ENCODE peak calls at places on chromosomes 13 and 19, in nine cellular contexts. K is stomach, F is HCT116, X is transverse colon, J is endothelial cell of umbilical vein, C is suprapubic skin, Z is K562, R is breast epithelium, V is GM23338. U is an unnamed sample.

GRCh38 chr13:43934273-43934672 is 54.6 kb downstream of the LACC1 start:
- DNase-seq in K (no peak), F (no peak), X (no peak), J (no peak), C (no peak), Z (no peak), R (no peak), V (no peak), U (no peak)

GRCh38 chr19:39996218-39996810 is 546 bp upstream of the ZNF546 start:
- DNase-seq in K (no peak), F (peak), X (peak), J (no peak), C (no peak), Z (peak), R (no peak), V (no peak), U (no peak)

GRCh38 chr13:44061876-44062275 is 182.2 kb downstream of the LACC1 start:
- DNase-seq in K (no peak), F (no peak), X (no peak), J (no peak), C (no peak), Z (no peak), R (no peak), V (no peak), U (no peak)

GRCh38 chr13:34435338-34435737 is 506.7 kb upstream of the NBEA start:
- DNase-seq in K (no peak), F (peak), X (no peak), J (peak), C (no peak), Z (no peak), R (no peak), V (no peak), U (no peak)

GRCh38 chr13:110916671-110917142 is 1.8 kb upstream of the ANKRD10 start:
- DNase-seq in K (no peak), F (no peak), X (no peak), J (no peak), C (no peak), Z (no peak), R (peak), V (no peak), U (no peak)

GRCh38 chr13:102038787-102039186 is 363.1 kb downstream of the FGF14 start:
- DNase-seq in K (no peak), F (no peak), X (no peak), J (no peak), C (no peak), Z (no peak), R (no peak), V (no peak), U (no peak)

GRCh38 chr19:17329061-17329767 is 5.4 kb downstream of the ANO8 start:
- DNase-seq in K (no peak), F (no peak), X (no peak), J (no peak), C (no peak), Z (no peak), R (no peak), V (peak), U (no peak)

GRCh38 chr13:83937579-83937978 is 55.3 kb upstream of the SLITRK1 start:
- DNase-seq in K (no peak), F (no peak), X (no peak), J (no peak), C (no peak), Z (no peak), R (no peak), V (no peak), U (no peak)

GRCh38 chr19:1912760-1913505 is 7.7 kb downstream of the ADAT3 start:
- DNase-seq in K (no peak), F (no peak), X (no peak), J (no peak), C (no peak), Z (no peak), R (no peak), V (no peak), U (no peak)

GRCh38 chr13:42707003-42707402 is 74.4 kb upstream of the FAM216B start:
- DNase-seq in K (no peak), F (no peak), X (no peak), J (no peak), C (no peak), Z (no peak), R (no peak), V (no peak), U (no peak)

GRCh38 chr19:1468274-1469199 is 10.5 kb downstream of the C19orf25 start:
- DNase-seq in K (no peak), F (no peak), X (no peak), J (no peak), C (no peak), Z (no peak), R (no peak), V (no peak), U (no peak)

GRCh38 chr19:46412034-46412982 is 1.1 kb downstream of the CCDC8 start:
- DNase-seq in K (no peak), F (no peak), X (no peak), J (no peak), C (no peak), Z (peak), R (no peak), V (no peak), U (no peak)

GRCh38 chr13:34967851-34968562 is 25.9 kb downstream of the NBEA start:
- DNase-seq in K (no peak), F (no peak), X (no peak), J (peak), C (no peak), Z (no peak), R (no peak), V (no peak), U (no peak)

GRCh38 chr19:54415901-54416621 is 797 bp downstream of the TTYH1 start:
- DNase-seq in K (no peak), F (no peak), X (no peak), J (no peak), C (no peak), Z (no peak), R (no peak), V (no peak), U (no peak)

GRCh38 chr19:19185853-19186728 is 5.9 kb downstream of the BORCS8 start:
- DNase-seq in K (peak), F (peak), X (peak), J (peak), C (no peak), Z (peak), R (no peak), V (peak), U (no peak)

GRCh38 chr13:110305001-110305400 is 2.0 kb downstream of the COL4A1 start:
- DNase-seq in K (no peak), F (no peak), X (no peak), J (no peak), C (no peak), Z (no peak), R (no peak), V (no peak), U (no peak)

GRCh38 chr13:41668130-41668757 is 210.9 kb downstream of the RGCC start:
- DNase-seq in K (peak), F (peak), X (peak), J (peak), C (no peak), Z (peak), R (peak), V (peak), U (peak)

GRCh38 chr13:89136678-89137077 is 1465.5 kb downstream of the SLITRK5 start:
- DNase-seq in K (no peak), F (no peak), X (no peak), J (no peak), C (no peak), Z (no peak), R (no peak), V (no peak), U (no peak)

GRCh38 chr19:41997121-41997850 is 3.3 kb upstream of the ATP1A3 start:
- DNase-seq in K (peak), F (no peak), X (peak), J (no peak), C (no peak), Z (peak), R (no peak), V (peak), U (peak)

GRCh38 chr13:106052200-106052767 is 483.2 kb downstream of the EFNB2 start:
- DNase-seq in K (no peak), F (no peak), X (no peak), J (no peak), C (no peak), Z (no peak), R (no peak), V (peak), U (no peak)

GRCh38 chr13:48853381-48854102 is 122.2 kb upstream of the FNDC3A start:
- DNase-seq in K (no peak), F (no peak), X (no peak), J (peak), C (no peak), Z (no peak), R (no peak), V (no peak), U (no peak)

GRCh38 chr19:44777715-44778347 is at the start of gene CBLC:
- DNase-seq in K (peak), F (peak), X (peak), J (no peak), C (no peak), Z (peak), R (peak), V (peak), U (peak)

GRCh38 chr13:93670858-93671257 is 444.3 kb downstream of the GPC6 start:
- DNase-seq in K (no peak), F (no peak), X (no peak), J (no peak), C (no peak), Z (no peak), R (no peak), V (no peak), U (no peak)

GRCh38 chr13:82747948-82748347 is 1134.3 kb downstream of the SLITRK1 start:
- DNase-seq in K (no peak), F (no peak), X (no peak), J (no peak), C (no peak), Z (no peak), R (no peak), V (no peak), U (no peak)

GRCh38 chr13:93002071-93002470 is 224.5 kb upstream of the GPC6 start:
- DNase-seq in K (no peak), F (no peak), X (no peak), J (no peak), C (no peak), Z (no peak), R (no peak), V (no peak), U (no peak)

GRCh38 chr19:11377756-11378155 is 3.3 kb downstream of the SWSAP1 start:
- DNase-seq in K (no peak), F (no peak), X (no peak), J (no peak), C (no peak), Z (no peak), R (no peak), V (no peak), U (no peak)

GRCh38 chr13:101649490-101650126 is 197.1 kb downstream of the ITGBL1 start:
- DNase-seq in K (no peak), F (no peak), X (no peak), J (no peak), C (no peak), Z (no peak), R (no peak), V (no peak), U (no peak)

GRCh38 chr19:33273065-33273736 is 29.1 kb downstream of the CEBPA start:
- DNase-seq in K (no peak), F (no peak), X (no peak), J (no peak), C (no peak), Z (no peak), R (no peak), V (no peak), U (no peak)

GRCh38 chr13:26837102-26837501 is 76.5 kb upstream of the GPR12 start:
- DNase-seq in K (no peak), F (no peak), X (no peak), J (no peak), C (no peak), Z (no peak), R (no peak), V (no peak), U (no peak)

GRCh38 chr13:44969858-44970484 is 19.3 kb downstream of the NUFIP1 start:
- DNase-seq in K (no peak), F (peak), X (no peak), J (peak), C (no peak), Z (no peak), R (no peak), V (peak), U (peak)

GRCh38 chr13:27200413-27201066 is 28.9 kb upstream of the USP12 start:
- DNase-seq in K (no peak), F (no peak), X (no peak), J (no peak), C (no peak), Z (no peak), R (no peak), V (no peak), U (no peak)

GRCh38 chr13:42970824-42971669 is 21.0 kb downstream of the EPSTI1 start:
- DNase-seq in K (peak), F (peak), X (peak), J (peak), C (no peak), Z (peak), R (no peak), V (peak), U (no peak)

GRCh38 chr13:71864094-71864980 is 2.7 kb downstream of the DACH1 start:
- DNase-seq in K (no peak), F (no peak), X (peak), J (peak), C (peak), Z (no peak), R (peak), V (peak), U (peak)

GRCh38 chr19:3107658-3108057 is 13.5 kb downstream of the GNA11 start:
- DNase-seq in K (no peak), F (no peak), X (no peak), J (no peak), C (no peak), Z (no peak), R (no peak), V (no peak), U (no peak)

GRCh38 chr19:3110126-3110825 is 16.1 kb downstream of the GNA11 start:
- DNase-seq in K (no peak), F (no peak), X (no peak), J (no peak), C (no peak), Z (no peak), R (no peak), V (no peak), U (no peak)

GRCh38 chr19:3106509-3107141 is 12.5 kb downstream of the GNA11 start:
- DNase-seq in K (no peak), F (no peak), X (no peak), J (no peak), C (no peak), Z (no peak), R (no peak), V (no peak), U (no peak)

GRCh38 chr19:3109491-3109890 is 15.3 kb downstream of the GNA11 start:
- DNase-seq in K (no peak), F (no peak), X (no peak), J (no peak), C (no peak), Z (no peak), R (no peak), V (no peak), U (no peak)

GRCh38 chr19:3108775-3109174 is 14.6 kb downstream of the GNA11 start:
- DNase-seq in K (peak), F (no peak), X (peak), J (peak), C (no peak), Z (peak), R (no peak), V (peak), U (peak)
- TF ChIP-seq CTCF in K (peak), F (peak), X (peak), J (peak), C (peak), Z (peak), R (peak), V (peak), U (peak)

DNA sequence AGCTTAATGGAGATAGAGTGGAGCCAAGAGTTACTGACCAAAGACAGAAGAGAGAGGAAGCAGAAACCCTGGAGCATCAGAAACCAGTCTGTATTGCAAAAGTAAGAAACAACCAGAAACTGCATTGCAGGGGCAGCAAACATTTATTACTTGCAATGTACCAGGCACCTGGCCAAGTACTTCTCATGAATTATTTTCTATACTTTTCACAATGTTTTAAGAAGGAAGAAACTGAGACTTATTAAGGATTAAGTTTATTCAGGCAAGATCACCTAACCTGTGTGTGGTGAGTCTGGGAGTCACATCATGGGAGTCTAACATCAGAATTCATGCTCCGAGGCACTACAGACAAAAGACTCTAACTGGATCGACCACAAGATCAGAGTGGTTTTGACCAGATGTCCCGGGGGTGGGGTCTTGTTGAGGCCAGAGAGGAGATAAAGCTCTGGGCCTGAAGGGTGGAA is 47.4 kb downstream of the TNFRSF19 start:
- DNase-seq in K (no peak), F (no peak), X (no peak), J (no peak), C (no peak), Z (no peak), R (no peak), V (no peak), U (no peak)
- TF ChIP-seq POLR2AphosphoS5 in K (no peak), F (no peak), X (no peak), J (no peak), C (no peak), Z (no peak), R (no peak), V (no peak), U (no peak)

GRCh38 chr13:21670883-21671792 is at the start of gene FGF9:
- DNase-seq in K (peak), F (peak), X (peak), J (peak), C (no peak), Z (peak), R (peak), V (peak), U (peak)
- TF ChIP-seq CTCF in K (no peak), F (no peak), X (no peak), J (no peak), C (no peak), Z (no peak), R (no peak), V (no peak), U (no peak)

GRCh38 chr19:38852231-38853044 is 2.7 kb upstream of the HNRNPL start:
- DNase-seq in K (peak), F (no peak), X (peak), J (peak), C (peak), Z (no peak), R (peak), V (peak), U (peak)
- TF ChIP-seq POLR2AphosphoS5 in K (peak), F (no peak), X (peak), J (no peak), C (peak), Z (peak), R (peak), V (peak), U (no peak)

DNA sequence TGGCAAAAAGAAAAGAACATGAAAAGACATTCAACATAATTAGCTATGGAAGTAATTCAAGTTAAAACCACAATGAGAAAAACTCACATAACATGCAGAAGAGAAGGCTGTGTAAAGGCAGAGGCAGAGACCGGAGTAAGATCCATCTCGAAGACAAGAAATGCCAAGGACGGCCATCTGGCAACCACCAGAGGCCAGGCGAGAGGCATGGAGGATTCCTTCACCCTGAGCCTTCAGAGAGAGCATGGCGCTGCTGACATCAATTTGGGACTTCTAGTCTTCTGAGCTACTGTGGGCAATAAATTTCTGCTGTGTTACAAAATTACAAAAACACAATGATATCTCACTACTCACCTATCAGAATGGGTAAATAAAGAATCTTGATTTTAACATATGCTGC is 381.0 kb downstream of the TSHZ3 start:
- DNase-seq in K (no peak), F (no peak), X (peak), J (no peak), C (no peak), Z (no peak), R (no peak), V (peak), U (no peak)
- TF ChIP-seq CTCF in K (no peak), F (no peak), X (no peak), J (no peak), C (no peak), Z (peak), R (no peak), V (peak), U (no peak)

GRCh38 chr19:7463575-7463974 is 25.3 kb downstream of the PEX11G start:
- DNase-seq in K (no peak), F (no peak), X (no peak), J (no peak), C (no peak), Z (no peak), R (no peak), V (no peak), U (no peak)
- TF ChIP-seq POLR2AphosphoS5 in K (no peak), F (no peak), X (no peak), J (no peak), C (no peak), Z (no peak), R (no peak), V (no peak), U (no peak)

GRCh38 chr19:51471527-51471926 is 6.8 kb upstream of the CEACAM18 start:
- DNase-seq in K (no peak), F (no peak), X (no peak), J (no peak), C (no peak), Z (no peak), R (no peak), V (no peak), U (no peak)

GRCh38 chr19:51470966-51471365 is 7.4 kb upstream of the CEACAM18 start:
- DNase-seq in K (no peak), F (no peak), X (no peak), J (no peak), C (no peak), Z (peak), R (no peak), V (no peak), U (no peak)

GRCh38 chr19:51472607-51473006 is 5.7 kb upstream of the CEACAM18 start:
- DNase-seq in K (no peak), F (no peak), X (no peak), J (no peak), C (no peak), Z (no peak), R (no peak), V (no peak), U (no peak)

GRCh38 chr19:51476164-51476563 is 2.2 kb upstream of the CEACAM18 start:
- DNase-seq in K (no peak), F (no peak), X (no peak), J (no peak), C (no peak), Z (no peak), R (no peak), V (no peak), U (no peak)

DNA sequence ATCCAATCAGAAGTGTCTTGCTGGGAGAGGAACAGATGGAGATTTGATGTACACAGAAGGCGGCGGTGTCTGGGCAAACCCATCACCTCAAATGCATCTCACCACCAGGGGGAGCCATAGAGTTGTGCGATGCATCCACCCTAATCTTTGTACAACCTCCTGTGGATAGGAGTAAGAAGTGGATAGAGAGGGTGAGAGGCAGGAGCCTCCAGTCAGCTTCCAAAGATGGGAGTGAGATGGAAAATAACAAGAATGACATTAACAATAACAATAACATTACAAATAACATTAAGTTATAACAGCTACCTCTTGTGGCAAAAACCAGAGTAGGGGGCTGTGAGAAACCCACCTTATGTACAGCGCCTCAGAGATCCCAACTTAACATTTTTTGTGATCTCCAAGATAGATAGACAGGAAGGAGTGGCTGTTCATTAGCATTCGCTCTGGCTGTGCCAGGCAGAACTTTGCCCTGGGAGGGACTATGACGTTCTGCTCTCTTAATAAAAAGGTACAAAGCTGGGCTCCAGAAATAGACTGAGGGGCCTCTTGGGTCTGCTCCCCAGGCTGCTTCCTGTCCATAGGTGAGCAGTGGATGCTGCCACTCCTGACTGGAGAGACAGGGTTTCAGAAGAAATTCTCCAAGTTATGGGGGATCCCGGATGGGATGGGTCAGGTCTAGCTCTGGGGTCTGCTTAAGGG is 5.2 kb upstream of the CEACAM18 start:
- DNase-seq in K (peak), F (peak), X (peak), J (peak), C (peak), Z (peak), R (peak), V (peak), U (peak)
- TF ChIP-seq CTCF in K (peak), F (peak), X (peak), J (peak), C (peak), Z (peak), R (peak), V (peak), U (peak)

DNA sequence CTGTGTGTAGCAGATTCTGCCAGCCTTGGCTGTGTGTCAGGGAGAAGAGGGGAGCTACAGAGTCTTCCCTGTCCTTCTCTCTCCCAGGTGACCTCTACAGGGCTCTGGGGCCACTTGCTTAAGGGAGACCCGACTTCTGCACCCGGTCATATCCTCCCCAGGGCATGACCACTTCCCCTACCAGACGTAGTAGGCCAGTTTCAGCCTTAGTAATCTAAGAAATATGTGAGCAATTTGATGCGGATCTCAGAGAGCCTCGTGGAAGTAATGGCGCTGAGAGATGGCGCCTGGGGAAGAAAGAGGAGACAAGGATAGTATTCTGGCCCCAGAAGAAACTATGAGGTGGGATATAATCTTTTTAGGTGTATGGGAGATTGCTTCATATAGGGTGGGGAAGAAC is 41.9 kb downstream of the NFIX start:
- DNase-seq in K (no peak), F (no peak), X (no peak), J (peak), C (no peak), Z (no peak), R (peak), V (no peak), U (no peak)
- TF ChIP-seq POLR2AphosphoS5 in K (peak), F (no peak), X (peak), J (peak), C (no peak), Z (no peak), R (no peak), V (no peak), U (peak)